ENCODE peak calls at places on chromosomes 16 and 17, in seven cellular contexts. One of them, this sample, is unnamed.

GRCh38 chr17:57309479-57309878 is 53.2 kb downstream of the MSI2 start:
- DNase-seq in Kasumi-1: no peak
- DNase-seq in stimulated activated CD4-positive, alpha-beta T cell treated with anti-CD3 and anti-CD28 coated beads, Interleukin-1b, Interleukin-23, amount 100 ng/mL, for 1 hour: no peak
- DNase-seq in psoas muscle: no peak
- DNase-seq in NCI-H2107: no peak
- DNase-seq in GM13976: no peak
- DNase-seq in iris pigment epithelial cell: no peak
- DNase-seq in this sample: no peak

GRCh38 chr16:12729448-12729847 is 74.2 kb downstream of the CPPED1 start:
- DNase-seq in Kasumi-1: no peak
- DNase-seq in stimulated activated CD4-positive, alpha-beta T cell treated with anti-CD3 and anti-CD28 coated beads, Interleukin-1b, Interleukin-23, amount 100 ng/mL, for 1 hour: no peak
- DNase-seq in psoas muscle: no peak
- DNase-seq in NCI-H2107: no peak
- DNase-seq in GM13976: no peak
- DNase-seq in iris pigment epithelial cell: peak; percentile 87
- DNase-seq in this sample: no peak

GRCh38 chr16:51228097-51228659 is 77.1 kb upstream of the SALL1 start:
- DNase-seq in Kasumi-1: no peak
- DNase-seq in stimulated activated CD4-positive, alpha-beta T cell treated with anti-CD3 and anti-CD28 coated beads, Interleukin-1b, Interleukin-23, amount 100 ng/mL, for 1 hour: no peak
- DNase-seq in psoas muscle: no peak
- DNase-seq in NCI-H2107: no peak
- DNase-seq in GM13976: no peak
- DNase-seq in iris pigment epithelial cell: no peak
- DNase-seq in this sample: no peak

GRCh38 chr16:20741555-20742285 is at the start of gene THUMPD1:
- DNase-seq in Kasumi-1: peak; percentile 54
- DNase-seq in stimulated activated CD4-positive, alpha-beta T cell treated with anti-CD3 and anti-CD28 coated beads, Interleukin-1b, Interleukin-23, amount 100 ng/mL, for 1 hour: peak; percentile 99
- DNase-seq in psoas muscle: peak; percentile 98
- DNase-seq in NCI-H2107: peak; percentile 90
- DNase-seq in GM13976: peak; percentile 98
- DNase-seq in iris pigment epithelial cell: peak; percentile 97
- DNase-seq in this sample: peak; percentile 88

GRCh38 chr16:46972429-46972970 is 974 bp downstream of the DNAJA2 start:
- DNase-seq in Kasumi-1: peak; percentile 95
- DNase-seq in stimulated activated CD4-positive, alpha-beta T cell treated with anti-CD3 and anti-CD28 coated beads, Interleukin-1b, Interleukin-23, amount 100 ng/mL, for 1 hour: no peak
- DNase-seq in psoas muscle: no peak
- DNase-seq in NCI-H2107: no peak
- DNase-seq in GM13976: peak; percentile 37
- DNase-seq in iris pigment epithelial cell: peak; percentile 43
- DNase-seq in this sample: no peak

GRCh38 chr16:51556694-51557327 is 405.7 kb upstream of the SALL1 start:
- DNase-seq in Kasumi-1: no peak
- DNase-seq in stimulated activated CD4-positive, alpha-beta T cell treated with anti-CD3 and anti-CD28 coated beads, Interleukin-1b, Interleukin-23, amount 100 ng/mL, for 1 hour: no peak
- DNase-seq in psoas muscle: peak; percentile 13
- DNase-seq in NCI-H2107: no peak
- DNase-seq in GM13976: no peak
- DNase-seq in iris pigment epithelial cell: peak; percentile 94
- DNase-seq in this sample: no peak

GRCh38 chr17:18257747-18258355 is 687 bp downstream of the FLII start:
- DNase-seq in Kasumi-1: peak; percentile 29
- DNase-seq in stimulated activated CD4-positive, alpha-beta T cell treated with anti-CD3 and anti-CD28 coated beads, Interleukin-1b, Interleukin-23, amount 100 ng/mL, for 1 hour: no peak
- DNase-seq in psoas muscle: peak; percentile 91
- DNase-seq in NCI-H2107: no peak
- DNase-seq in GM13976: peak; percentile 81
- DNase-seq in iris pigment epithelial cell: peak; percentile 64
- DNase-seq in this sample: no peak

GRCh38 chr16:81697886-81698635 is 81.0 kb upstream of the PLCG2 start:
- DNase-seq in Kasumi-1: no peak
- DNase-seq in stimulated activated CD4-positive, alpha-beta T cell treated with anti-CD3 and anti-CD28 coated beads, Interleukin-1b, Interleukin-23, amount 100 ng/mL, for 1 hour: no peak
- DNase-seq in psoas muscle: no peak
- DNase-seq in NCI-H2107: no peak
- DNase-seq in GM13976: no peak
- DNase-seq in iris pigment epithelial cell: no peak
- DNase-seq in this sample: no peak

GRCh38 chr17:34843682-34844081 is 117.6 kb downstream of the CCT6B start:
- DNase-seq in Kasumi-1: no peak
- DNase-seq in stimulated activated CD4-positive, alpha-beta T cell treated with anti-CD3 and anti-CD28 coated beads, Interleukin-1b, Interleukin-23, amount 100 ng/mL, for 1 hour: no peak
- DNase-seq in psoas muscle: no peak
- DNase-seq in NCI-H2107: no peak
- DNase-seq in GM13976: no peak
- DNase-seq in iris pigment epithelial cell: no peak
- DNase-seq in this sample: no peak

GRCh38 chr17:71869293-71869692 is 251.5 kb upstream of the SOX9 start:
- DNase-seq in Kasumi-1: no peak
- DNase-seq in stimulated activated CD4-positive, alpha-beta T cell treated with anti-CD3 and anti-CD28 coated beads, Interleukin-1b, Interleukin-23, amount 100 ng/mL, for 1 hour: no peak
- DNase-seq in psoas muscle: no peak
- DNase-seq in NCI-H2107: no peak
- DNase-seq in GM13976: no peak
- DNase-seq in iris pigment epithelial cell: no peak
- DNase-seq in this sample: no peak

GRCh38 chr16:74892574-74893461 is 92.1 kb downstream of the WDR59 start:
- DNase-seq in Kasumi-1: no peak
- DNase-seq in stimulated activated CD4-positive, alpha-beta T cell treated with anti-CD3 and anti-CD28 coated beads, Interleukin-1b, Interleukin-23, amount 100 ng/mL, for 1 hour: no peak
- DNase-seq in psoas muscle: no peak
- DNase-seq in NCI-H2107: no peak
- DNase-seq in GM13976: no peak
- DNase-seq in iris pigment epithelial cell: no peak
- DNase-seq in this sample: no peak

GRCh38 chr17:9370464-9370863 is 205.2 kb downstream of the STX8 start:
- DNase-seq in Kasumi-1: no peak
- DNase-seq in stimulated activated CD4-positive, alpha-beta T cell treated with anti-CD3 and anti-CD28 coated beads, Interleukin-1b, Interleukin-23, amount 100 ng/mL, for 1 hour: no peak
- DNase-seq in psoas muscle: no peak
- DNase-seq in NCI-H2107: no peak
- DNase-seq in GM13976: no peak
- DNase-seq in iris pigment epithelial cell: peak; percentile 81
- DNase-seq in this sample: no peak

GRCh38 chr16:66357523-66357928 is 9.0 kb upstream of the CDH5 start:
- DNase-seq in Kasumi-1: peak; percentile 52
- DNase-seq in stimulated activated CD4-positive, alpha-beta T cell treated with anti-CD3 and anti-CD28 coated beads, Interleukin-1b, Interleukin-23, amount 100 ng/mL, for 1 hour: no peak
- DNase-seq in psoas muscle: no peak
- DNase-seq in NCI-H2107: peak; percentile 6
- DNase-seq in GM13976: peak; percentile 75
- DNase-seq in iris pigment epithelial cell: peak; percentile 77
- DNase-seq in this sample: peak; percentile 65

GRCh38 chr16:72945611-72946010 is 102.3 kb downstream of the ZFHX3 start:
- DNase-seq in Kasumi-1: no peak
- DNase-seq in stimulated activated CD4-positive, alpha-beta T cell treated with anti-CD3 and anti-CD28 coated beads, Interleukin-1b, Interleukin-23, amount 100 ng/mL, for 1 hour: no peak
- DNase-seq in psoas muscle: no peak
- DNase-seq in NCI-H2107: no peak
- DNase-seq in GM13976: no peak
- DNase-seq in iris pigment epithelial cell: no peak
- DNase-seq in this sample: no peak

GRCh38 chr16:84193480-84193879 is 2.5 kb downstream of the ADAD2 start:
- DNase-seq in Kasumi-1: no peak
- DNase-seq in stimulated activated CD4-positive, alpha-beta T cell treated with anti-CD3 and anti-CD28 coated beads, Interleukin-1b, Interleukin-23, amount 100 ng/mL, for 1 hour: no peak
- DNase-seq in psoas muscle: no peak
- DNase-seq in NCI-H2107: no peak
- DNase-seq in GM13976: no peak
- DNase-seq in iris pigment epithelial cell: no peak
- DNase-seq in this sample: no peak

GRCh38 chr16:16019488-16019887 is 70.1 kb downstream of the ABCC1 start:
- DNase-seq in Kasumi-1: no peak
- DNase-seq in stimulated activated CD4-positive, alpha-beta T cell treated with anti-CD3 and anti-CD28 coated beads, Interleukin-1b, Interleukin-23, amount 100 ng/mL, for 1 hour: no peak
- DNase-seq in psoas muscle: no peak
- DNase-seq in NCI-H2107: no peak
- DNase-seq in GM13976: no peak
- DNase-seq in iris pigment epithelial cell: no peak
- DNase-seq in this sample: no peak

GRCh38 chr17:40560592-40561293 is 4.5 kb downstream of the CCR7 start:
- DNase-seq in Kasumi-1: peak; percentile 37
- DNase-seq in stimulated activated CD4-positive, alpha-beta T cell treated with anti-CD3 and anti-CD28 coated beads, Interleukin-1b, Interleukin-23, amount 100 ng/mL, for 1 hour: no peak
- DNase-seq in psoas muscle: no peak
- DNase-seq in NCI-H2107: no peak
- DNase-seq in GM13976: peak; percentile 82
- DNase-seq in iris pigment epithelial cell: peak; percentile 75
- DNase-seq in this sample: no peak

GRCh38 chr16:751152-752007 is 9.2 kb upstream of the MSLN start:
- DNase-seq in Kasumi-1: no peak
- DNase-seq in stimulated activated CD4-positive, alpha-beta T cell treated with anti-CD3 and anti-CD28 coated beads, Interleukin-1b, Interleukin-23, amount 100 ng/mL, for 1 hour: no peak
- DNase-seq in psoas muscle: no peak
- DNase-seq in NCI-H2107: no peak
- DNase-seq in GM13976: no peak
- DNase-seq in iris pigment epithelial cell: no peak
- DNase-seq in this sample: no peak

GRCh38 chr16:70630960-70631745 is 15.2 kb upstream of the IL34 start:
- DNase-seq in Kasumi-1: no peak
- DNase-seq in stimulated activated CD4-positive, alpha-beta T cell treated with anti-CD3 and anti-CD28 coated beads, Interleukin-1b, Interleukin-23, amount 100 ng/mL, for 1 hour: no peak
- DNase-seq in psoas muscle: no peak
- DNase-seq in NCI-H2107: no peak
- DNase-seq in GM13976: no peak
- DNase-seq in iris pigment epithelial cell: no peak
- DNase-seq in this sample: no peak

GRCh38 chr17:15954222-15954621 is 9.3 kb downstream of the ADORA2B start:
- DNase-seq in Kasumi-1: peak; percentile 4
- DNase-seq in stimulated activated CD4-positive, alpha-beta T cell treated with anti-CD3 and anti-CD28 coated beads, Interleukin-1b, Interleukin-23, amount 100 ng/mL, for 1 hour: no peak
- DNase-seq in psoas muscle: no peak
- DNase-seq in NCI-H2107: no peak
- DNase-seq in GM13976: no peak
- DNase-seq in iris pigment epithelial cell: peak; percentile 77
- DNase-seq in this sample: no peak

GRCh38 chr16:70801611-70802010 is 653 bp upstream of the VAC14 start:
- DNase-seq in Kasumi-1: no peak
- DNase-seq in stimulated activated CD4-positive, alpha-beta T cell treated with anti-CD3 and anti-CD28 coated beads, Interleukin-1b, Interleukin-23, amount 100 ng/mL, for 1 hour: no peak
- DNase-seq in psoas muscle: no peak
- DNase-seq in NCI-H2107: no peak
- DNase-seq in GM13976: no peak
- DNase-seq in iris pigment epithelial cell: no peak
- DNase-seq in this sample: no peak

GRCh38 chr16:89407925-89408300 is 82.4 kb downstream of the ANKRD11 start:
- DNase-seq in Kasumi-1: no peak
- DNase-seq in stimulated activated CD4-positive, alpha-beta T cell treated with anti-CD3 and anti-CD28 coated beads, Interleukin-1b, Interleukin-23, amount 100 ng/mL, for 1 hour: no peak
- DNase-seq in psoas muscle: peak; percentile 63
- DNase-seq in NCI-H2107: no peak
- DNase-seq in GM13976: no peak
- DNase-seq in iris pigment epithelial cell: peak; percentile 30
- DNase-seq in this sample: no peak

GRCh38 chr17:80000955-80001354 is 34.7 kb downstream of the TBC1D16 start:
- DNase-seq in Kasumi-1: no peak
- DNase-seq in stimulated activated CD4-positive, alpha-beta T cell treated with anti-CD3 and anti-CD28 coated beads, Interleukin-1b, Interleukin-23, amount 100 ng/mL, for 1 hour: no peak
- DNase-seq in psoas muscle: no peak
- DNase-seq in NCI-H2107: no peak
- DNase-seq in GM13976: no peak
- DNase-seq in iris pigment epithelial cell: no peak
- DNase-seq in this sample: peak; percentile 40

GRCh38 chr17:2174048-2174447 is 119.1 kb downstream of the HIC1 start:
- DNase-seq in Kasumi-1: no peak
- DNase-seq in stimulated activated CD4-positive, alpha-beta T cell treated with anti-CD3 and anti-CD28 coated beads, Interleukin-1b, Interleukin-23, amount 100 ng/mL, for 1 hour: no peak
- DNase-seq in psoas muscle: no peak
- DNase-seq in NCI-H2107: no peak
- DNase-seq in GM13976: no peak
- DNase-seq in iris pigment epithelial cell: peak; percentile 87
- DNase-seq in this sample: no peak

GRCh38 chr16:12646490-12647274 is 157.0 kb downstream of the CPPED1 start:
- DNase-seq in Kasumi-1: no peak
- DNase-seq in stimulated activated CD4-positive, alpha-beta T cell treated with anti-CD3 and anti-CD28 coated beads, Interleukin-1b, Interleukin-23, amount 100 ng/mL, for 1 hour: peak; percentile 6
- DNase-seq in psoas muscle: no peak
- DNase-seq in NCI-H2107: no peak
- DNase-seq in GM13976: no peak
- DNase-seq in iris pigment epithelial cell: peak; percentile 37
- DNase-seq in this sample: no peak

GRCh38 chr17:933168-934083 is 46.1 kb downstream of the NXN start:
- DNase-seq in Kasumi-1: no peak
- DNase-seq in stimulated activated CD4-positive, alpha-beta T cell treated with anti-CD3 and anti-CD28 coated beads, Interleukin-1b, Interleukin-23, amount 100 ng/mL, for 1 hour: no peak
- DNase-seq in psoas muscle: no peak
- DNase-seq in NCI-H2107: no peak
- DNase-seq in GM13976: no peak
- DNase-seq in iris pigment epithelial cell: peak; percentile 98
- DNase-seq in this sample: no peak

GRCh38 chr16:22948058-22948602 is 134.2 kb downstream of the HS3ST2 start:
- DNase-seq in Kasumi-1: no peak
- DNase-seq in stimulated activated CD4-positive, alpha-beta T cell treated with anti-CD3 and anti-CD28 coated beads, Interleukin-1b, Interleukin-23, amount 100 ng/mL, for 1 hour: no peak
- DNase-seq in psoas muscle: no peak
- DNase-seq in NCI-H2107: no peak
- DNase-seq in GM13976: peak; percentile 32
- DNase-seq in iris pigment epithelial cell: no peak
- DNase-seq in this sample: no peak

GRCh38 chr17:67386965-67387551 is 10.0 kb downstream of the PITPNC1 start:
- DNase-seq in Kasumi-1: peak; percentile 74
- DNase-seq in stimulated activated CD4-positive, alpha-beta T cell treated with anti-CD3 and anti-CD28 coated beads, Interleukin-1b, Interleukin-23, amount 100 ng/mL, for 1 hour: peak; percentile 59
- DNase-seq in psoas muscle: no peak
- DNase-seq in NCI-H2107: peak; percentile 11
- DNase-seq in GM13976: peak; percentile 57
- DNase-seq in iris pigment epithelial cell: peak; percentile 21
- DNase-seq in this sample: no peak

GRCh38 chr17:44086364-44087311 is 16.1 kb downstream of the G6PC3 start:
- DNase-seq in Kasumi-1: peak; percentile 64
- DNase-seq in stimulated activated CD4-positive, alpha-beta T cell treated with anti-CD3 and anti-CD28 coated beads, Interleukin-1b, Interleukin-23, amount 100 ng/mL, for 1 hour: peak; percentile 37
- DNase-seq in psoas muscle: peak; percentile 61
- DNase-seq in NCI-H2107: no peak
- DNase-seq in GM13976: no peak
- DNase-seq in iris pigment epithelial cell: peak; percentile 82
- DNase-seq in this sample: no peak

GRCh38 chr17:75552847-75553552 is 27.5 kb downstream of the LLGL2 start:
- DNase-seq in Kasumi-1: peak; percentile 90
- DNase-seq in stimulated activated CD4-positive, alpha-beta T cell treated with anti-CD3 and anti-CD28 coated beads, Interleukin-1b, Interleukin-23, amount 100 ng/mL, for 1 hour: no peak
- DNase-seq in psoas muscle: no peak
- DNase-seq in NCI-H2107: no peak
- DNase-seq in GM13976: no peak
- DNase-seq in iris pigment epithelial cell: no peak
- DNase-seq in this sample: no peak

GRCh38 chr17:76528528-76529223 is 8.8 kb downstream of the CYGB start:
- DNase-seq in Kasumi-1: no peak
- DNase-seq in stimulated activated CD4-positive, alpha-beta T cell treated with anti-CD3 and anti-CD28 coated beads, Interleukin-1b, Interleukin-23, amount 100 ng/mL, for 1 hour: no peak
- DNase-seq in psoas muscle: no peak
- DNase-seq in NCI-H2107: no peak
- DNase-seq in GM13976: no peak
- DNase-seq in iris pigment epithelial cell: peak; percentile 32
- DNase-seq in this sample: no peak

GRCh38 chr17:56656961-56657360 is 63.5 kb downstream of the NOG start:
- DNase-seq in Kasumi-1: no peak
- DNase-seq in stimulated activated CD4-positive, alpha-beta T cell treated with anti-CD3 and anti-CD28 coated beads, Interleukin-1b, Interleukin-23, amount 100 ng/mL, for 1 hour: no peak
- DNase-seq in psoas muscle: no peak
- DNase-seq in NCI-H2107: no peak
- DNase-seq in GM13976: no peak
- DNase-seq in iris pigment epithelial cell: no peak
- DNase-seq in this sample: no peak

GRCh38 chr17:62064029-62064790 is 868 bp downstream of the MED13 start:
- DNase-seq in Kasumi-1: peak; percentile 72
- DNase-seq in stimulated activated CD4-positive, alpha-beta T cell treated with anti-CD3 and anti-CD28 coated beads, Interleukin-1b, Interleukin-23, amount 100 ng/mL, for 1 hour: no peak
- DNase-seq in psoas muscle: no peak
- DNase-seq in NCI-H2107: no peak
- DNase-seq in GM13976: no peak
- DNase-seq in iris pigment epithelial cell: peak; percentile 56
- DNase-seq in this sample: no peak